ENCODE peak calls at places on chromosomes 11 and 22, in ten cellular contexts. H is stomach, X is AG09309, W is PC-9, T is A549, F is SJSA1, B is skeletal muscle cell, O is fibroblast of pulmonary artery, D is right lobe of liver, Y is coronary artery. C is an unnamed sample.

GRCh38 chr22:43151251-43152000 is at the start of gene TSPO:
- DNase-seq in F (peak; percentile 62), B (no peak), X (no peak), T (peak; percentile 40), O (peak; percentile 44), W (peak; percentile 60), Y (peak; percentile 92), H (peak; percentile 86), D (peak; percentile 86), C (no peak)

GRCh38 chr11:69674267-69674885 is 777 bp downstream of the LTO1 start:
- DNase-seq in H (peak; percentile 50), Y (no peak), T (no peak), D (no peak), F (peak; percentile 89), O (peak; percentile 77), X (no peak), W (no peak), B (peak; percentile 49), C (peak; percentile 32)

GRCh38 chr11:59992420-59992819 is 24.6 kb upstream of the OOSP4B start:
- DNase-seq in W (no peak), B (no peak), O (no peak), F (no peak), H (no peak), X (no peak), T (no peak), D (no peak), Y (no peak), C (no peak)

GRCh38 chr11:124876818-124877630 is 11.8 kb downstream of the ROBO3 start:
- DNase-seq in F (no peak), Y (peak; percentile 72), B (no peak), O (no peak), H (no peak), T (no peak), X (no peak), W (no peak), D (no peak), C (no peak)

GRCh38 chr11:19116315-19116970 is 525 bp upstream of the ZDHHC13 start:
- DNase-seq in O (no peak), X (no peak), D (no peak), F (no peak), T (no peak), H (no peak), Y (no peak), W (no peak), B (no peak), C (no peak)

GRCh38 chr22:37418627-37419369 is 8.5 kb downstream of the ELFN2 start:
- DNase-seq in F (no peak), B (no peak), H (no peak), D (no peak), X (no peak), O (no peak), W (no peak), Y (no peak), T (no peak), C (no peak)

GRCh38 chr11:133817449-133817848 is 27.9 kb downstream of the SPATA19 start:
- DNase-seq in F (no peak), O (no peak), X (no peak), D (no peak), T (no peak), Y (no peak), H (no peak), W (no peak), B (no peak), C (no peak)

GRCh38 chr11:15038963-15039362 is 34.4 kb upstream of the CALCB start:
- DNase-seq in T (peak; percentile 7), D (no peak), F (no peak), H (no peak), W (no peak), B (no peak), X (no peak), O (peak; percentile 13), Y (no peak), C (no peak)

GRCh38 chr11:30392221-30392784 is 69.4 kb downstream of the ARL14EP start:
- DNase-seq in T (no peak), W (no peak), H (no peak), D (no peak), X (no peak), B (no peak), Y (no peak), F (no peak), O (peak; percentile 1), C (peak; percentile 18)

GRCh38 chr11:12411806-12412727 is 34.7 kb downstream of the PARVA start:
- DNase-seq in X (peak; percentile 87), T (peak; percentile 74), B (peak; percentile 84), O (peak; percentile 91), D (no peak), F (peak; percentile 90), Y (peak; percentile 87), H (peak; percentile 57), W (peak; percentile 62), C (peak; percentile 83)

GRCh38 chr11:3953327-3953726 is 97.9 kb downstream of the STIM1 start:
- DNase-seq in O (no peak), T (no peak), W (no peak), F (no peak), D (no peak), B (no peak), Y (no peak), X (no peak), H (no peak), C (no peak)

GRCh38 chr11:102172127-102172848 is 62.0 kb downstream of the YAP1 start:
- DNase-seq in T (no peak), X (no peak), B (no peak), Y (no peak), D (no peak), F (no peak), O (peak; percentile 78), W (no peak), H (no peak), C (no peak)

GRCh38 chr11:119907934-119908760 is 179.1 kb upstream of the NECTIN1 start:
- DNase-seq in X (no peak), B (no peak), T (no peak), H (no peak), W (no peak), D (no peak), Y (no peak), F (no peak), O (no peak), C (no peak)

DNA sequence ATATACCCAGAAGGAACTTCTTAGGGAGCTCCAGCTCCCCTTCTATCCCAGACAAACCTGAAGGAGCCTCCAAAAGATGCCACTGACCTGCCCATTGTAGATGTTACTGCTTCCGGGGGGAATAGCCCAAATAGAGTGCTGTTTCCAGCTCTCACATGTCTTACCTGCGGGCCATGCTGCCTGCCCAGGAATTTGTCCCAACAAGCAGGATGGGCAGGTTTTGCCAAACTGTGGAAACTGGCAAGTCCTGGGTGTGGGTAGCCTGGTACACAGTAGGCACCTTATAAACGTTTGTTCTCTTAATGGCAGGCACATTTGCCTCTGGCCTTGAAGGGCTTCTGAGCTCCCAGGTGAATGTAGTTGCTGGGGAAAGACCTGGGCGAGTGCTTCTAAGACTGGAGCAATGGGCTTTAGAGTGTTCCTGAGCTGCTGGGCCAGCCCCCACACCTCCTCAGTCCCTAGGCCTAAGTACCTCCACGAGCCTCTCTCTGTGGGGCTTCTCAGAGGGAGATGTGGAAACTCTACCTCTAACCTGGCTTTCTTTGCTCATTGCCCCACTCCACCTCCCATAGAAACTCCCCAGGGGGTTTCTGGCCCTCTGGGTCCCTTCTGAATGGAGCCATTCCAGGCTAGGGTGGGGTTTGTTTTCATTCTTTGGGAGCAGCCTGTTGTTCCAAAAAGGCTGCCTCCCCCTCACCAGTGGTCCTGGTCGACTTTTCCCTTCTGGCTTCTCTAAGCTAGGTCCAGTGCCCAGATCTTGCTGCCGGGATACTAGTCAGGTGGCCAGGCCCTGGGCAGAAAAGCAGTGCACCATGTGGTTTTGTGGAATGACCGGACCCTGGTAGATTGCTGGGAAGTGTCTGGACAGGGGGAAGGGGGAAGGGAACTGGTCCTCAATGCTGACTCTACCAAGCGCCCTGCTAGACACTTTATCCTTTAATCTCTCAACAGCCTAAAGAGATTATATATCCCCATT is 37.2 kb downstream of the LIMK2 start:
- DNase-seq in D (no peak), T (no peak), Y (no peak), O (no peak), X (no peak), F (no peak), B (no peak), H (no peak), W (peak; percentile 40), C (no peak)
- H3K4me3 ChIP-seq in D (no peak overlapping the region), T (no peak overlapping the region), Y (peak overlapping the region; percentile 71), O (peak overlapping the region; percentile 65), X (peak overlapping the region; percentile 56), F (peak overlapping the region; percentile 40), B (peak overlapping the region; percentile 63), H (peak overlapping the region; percentile 46), W (peak overlapping the region; percentile 47), C (peak overlapping the region; percentile 66)

GRCh38 chr22:21938906-21939305 is 13.7 kb downstream of the PPM1F start:
- DNase-seq in Y (no peak), W (no peak), T (no peak), B (no peak), O (no peak), D (no peak), X (no peak), F (no peak), H (no peak), C (no peak)
- H3K4me3 ChIP-seq in Y (peak overlapping the region; percentile 83), W (no peak overlapping the region), T (peak overlapping the region; percentile 77), B (no peak overlapping the region), O (peak overlapping the region; percentile 60), D (no peak overlapping the region), X (no peak overlapping the region), F (no peak overlapping the region), H (no peak overlapping the region), C (no peak overlapping the region)

GRCh38 chr11:32438346-32438882 is 3.1 kb upstream of the WT1 start:
- DNase-seq in Y (no peak), X (no peak), W (no peak), O (no peak), D (no peak), H (no peak), B (no peak), T (no peak), F (no peak), C (no peak)

GRCh38 chr11:32435511-32435946 is at the start of gene WT1:
- DNase-seq in F (no peak), H (no peak), B (no peak), O (peak; percentile 86), W (no peak), Y (no peak), X (no peak), T (peak; percentile 64), D (no peak), C (peak; percentile 32)

GRCh38 chr11:32435947-32436750 is 810 bp upstream of the WT1 start:
- DNase-seq in F (no peak), O (peak; percentile 76), D (no peak), H (no peak), B (no peak), Y (no peak), W (no peak), T (no peak), X (no peak), C (no peak)

GRCh38 chr11:32437406-32438345 is 2.3 kb upstream of the WT1 start:
- DNase-seq in W (no peak), H (no peak), B (no peak), X (no peak), T (no peak), Y (no peak), D (no peak), O (no peak), F (no peak), C (no peak)

GRCh38 chr11:32436751-32437405 is 1.5 kb upstream of the WT1 start:
- DNase-seq in B (no peak), Y (no peak), D (no peak), H (no peak), O (no peak), X (no peak), T (no peak), W (no peak), F (no peak), C (no peak)
- H3K4me3 ChIP-seq in B (no peak overlapping the region), Y (peak overlapping the region; percentile 69), D (no peak overlapping the region), H (no peak overlapping the region), O (peak overlapping the region; percentile 72), X (no peak overlapping the region), T (peak overlapping the region; percentile 70), W (no peak overlapping the region), F (no peak overlapping the region), C (peak overlapping the region; percentile 60)

GRCh38 chr11:64804346-64805210 is 1.6 kb upstream of the MAP4K2 start:
- DNase-seq in D (peak; percentile 55), Y (no peak), B (no peak), H (no peak), X (no peak), O (no peak), F (no peak), T (peak; percentile 49), W (no peak), C (no peak)
- H3K4me3 ChIP-seq in D (no peak overlapping the region), Y (peak overlapping the region; percentile 89), B (no peak overlapping the region), H (no peak overlapping the region), X (no peak overlapping the region), O (no peak overlapping the region), F (no peak overlapping the region), T (no peak overlapping the region), W (peak overlapping the region; percentile 76), C (no peak overlapping the region)